ENCODE peak calls at places on chromosomes 6 and 20, in six cellular contexts. K, D, Z, P, S and O are unnamed samples.

GRCh38 chr20:59222982-59223610 is 59.5 kb downstream of the ZNF831 start:
- DNase-seq in K (no peak), D (no peak), Z (no peak), P (no peak), S (no peak), O (no peak)

GRCh38 chr6:34928220-34928619 is 39.2 kb downstream of the ANKS1A start:
- DNase-seq in K (no peak), D (no peak), Z (no peak), P (no peak), S (no peak), O (no peak)

GRCh38 chr6:167255918-167256553 is 35.1 kb upstream of the UNC93A start:
- DNase-seq in K (no peak), D (no peak), Z (no peak), P (no peak), S (no peak), O (no peak)

GRCh38 chr6:134908906-134909516 is 40.9 kb downstream of the ALDH8A1 start:
- DNase-seq in K (peak), D (peak), Z (peak), P (peak), S (peak), O (peak)

GRCh38 chr6:13431861-13432465 is 55.4 kb downstream of the GFOD1 start:
- DNase-seq in K (peak), D (no peak), Z (no peak), P (no peak), S (peak), O (no peak)

GRCh38 chr6:142853244-142854180 is 91.5 kb downstream of the HIVEP2 start:
- DNase-seq in K (no peak), D (no peak), Z (no peak), P (no peak), S (peak), O (no peak)

GRCh38 chr20:31988430-31989015 is 20.6 kb downstream of the XKR7 start:
- DNase-seq in K (no peak), D (no peak), Z (no peak), P (no peak), S (no peak), O (no peak)

GRCh38 chr6:88626460-88626859 is 337.0 kb downstream of the RNGTT start:
- DNase-seq in K (no peak), D (no peak), Z (peak), P (no peak), S (no peak), O (no peak)

GRCh38 chr20:42483694-42484303 is 705.9 kb downstream of the PTPRT start:
- DNase-seq in K (no peak), D (no peak), Z (no peak), P (no peak), S (no peak), O (no peak)

GRCh38 chr6:107217248-107217647 is 101.9 kb upstream of the BEND3 start:
- DNase-seq in K (no peak), D (no peak), Z (no peak), P (no peak), S (no peak), O (no peak)

GRCh38 chr6:88165087-88165876 is 865 bp downstream of the CNR1 start:
- DNase-seq in K (no peak), D (no peak), Z (no peak), P (no peak), S (no peak), O (no peak)

GRCh38 chr6:139240161-139241010 is 51.4 kb downstream of the TXLNB start:
- DNase-seq in K (peak), D (no peak), Z (peak), P (no peak), S (peak), O (peak)

GRCh38 chr6:131914967-131915751 is 36.0 kb downstream of the CCN2 start:
- DNase-seq in K (peak), D (no peak), Z (peak), P (peak), S (peak), O (peak)

GRCh38 chr20:38579921-38580320 is 1.1 kb upstream of the ADIG start:
- DNase-seq in K (no peak), D (no peak), Z (no peak), P (no peak), S (no peak), O (no peak)

GRCh38 chr6:93581371-93581770 is 162.0 kb upstream of the EPHA7 start:
- DNase-seq in K (no peak), D (no peak), Z (no peak), P (no peak), S (no peak), O (no peak)

GRCh38 chr6:95686858-95687257 is 109.5 kb downstream of the MANEA start:
- DNase-seq in K (no peak), D (no peak), Z (no peak), P (no peak), S (no peak), O (no peak)

GRCh38 chr6:88908598-88909548 is 54.5 kb downstream of the RNGTT start:
- DNase-seq in K (no peak), D (no peak), Z (no peak), P (no peak), S (no peak), O (no peak)

GRCh38 chr20:4916991-4917881 is 84.1 kb downstream of the SLC23A2 start:
- DNase-seq in K (peak), D (no peak), Z (no peak), P (no peak), S (no peak), O (no peak)

GRCh38 chr6:108673153-108673552 is 112.4 kb downstream of the FOXO3 start:
- DNase-seq in K (no peak), D (no peak), Z (no peak), P (no peak), S (no peak), O (no peak)

GRCh38 chr6:5866547-5867051 is 140.1 kb downstream of the NRN1 start:
- DNase-seq in K (peak), D (peak), Z (peak), P (no peak), S (peak), O (no peak)

GRCh38 chr6:149127212-149127611 is 190.3 kb upstream of the TAB2 start:
- DNase-seq in K (peak), D (peak), Z (peak), P (no peak), S (peak), O (peak)

GRCh38 chr20:23544133-23544532 is 24.2 kb downstream of the CST9L start:
- DNase-seq in K (no peak), D (no peak), Z (no peak), P (no peak), S (no peak), O (no peak)

GRCh38 chr20:805713-806112 is 27.8 kb upstream of the FAM110A start:
- DNase-seq in K (no peak), D (no peak), Z (peak), P (no peak), S (peak), O (no peak)

GRCh38 chr20:52049001-52049731 is 142.4 kb downstream of the ZFP64 start:
- DNase-seq in K (no peak), D (no peak), Z (peak), P (no peak), S (no peak), O (no peak)

GRCh38 chr6:142833054-142833453 is 111.9 kb downstream of the HIVEP2 start:
- DNase-seq in K (peak), D (peak), Z (peak), P (no peak), S (peak), O (no peak)

GRCh38 chr6:111803384-111803783 is 69.9 kb downstream of the FYN start:
- DNase-seq in K (no peak), D (no peak), Z (no peak), P (no peak), S (no peak), O (no peak)

GRCh38 chr20:22770240-22770800 is 185.9 kb upstream of the FOXA2 start:
- DNase-seq in K (no peak), D (no peak), Z (no peak), P (no peak), S (peak), O (no peak)

GRCh38 chr6:168598251-168599117 is 157.5 kb downstream of the SMOC2 start:
- DNase-seq in K (no peak), D (no peak), Z (no peak), P (no peak), S (no peak), O (no peak)

GRCh38 chr6:3291987-3292386 is 33.2 kb downstream of the PSMG4 start:
- DNase-seq in K (no peak), D (no peak), Z (no peak), P (no peak), S (no peak), O (no peak)

GRCh38 chr20:5602346-5602745 is 147.9 kb upstream of the SHLD1 start:
- DNase-seq in K (peak), D (no peak), Z (no peak), P (no peak), S (no peak), O (no peak)

GRCh38 chr20:29296256-29297230 is 1960.9 kb upstream of the DEFB115 start:
- DNase-seq in K (no peak), D (no peak), Z (no peak), P (peak), S (no peak), O (no peak)

GRCh38 chr20:44646023-44646640 is 5.4 kb downstream of the ADA start:
- DNase-seq in K (no peak), D (no peak), Z (no peak), P (no peak), S (no peak), O (no peak)

GRCh38 chr20:5539656-5540055 is 210.5 kb upstream of the SHLD1 start:
- DNase-seq in K (no peak), D (no peak), Z (no peak), P (no peak), S (no peak), O (no peak)

GRCh38 chr20:38724603-38725457 is 544 bp downstream of the SLC32A1 start:
- DNase-seq in K (no peak), D (no peak), Z (no peak), P (no peak), S (no peak), O (no peak)

GRCh38 chr6:87637106-87637505 is 47.2 kb downstream of the ORC3 start:
- DNase-seq in K (no peak), D (no peak), Z (no peak), P (no peak), S (no peak), O (no peak)

GRCh38 chr6:15395087-15395486 is 149.2 kb downstream of the JARID2 start:
- DNase-seq in K (no peak), D (no peak), Z (no peak), P (no peak), S (no peak), O (no peak)

GRCh38 chr6:33815854-33816253 is 12.1 kb upstream of the MLN start:
- DNase-seq in K (no peak), D (no peak), Z (peak), P (no peak), S (no peak), O (no peak)

DNA sequence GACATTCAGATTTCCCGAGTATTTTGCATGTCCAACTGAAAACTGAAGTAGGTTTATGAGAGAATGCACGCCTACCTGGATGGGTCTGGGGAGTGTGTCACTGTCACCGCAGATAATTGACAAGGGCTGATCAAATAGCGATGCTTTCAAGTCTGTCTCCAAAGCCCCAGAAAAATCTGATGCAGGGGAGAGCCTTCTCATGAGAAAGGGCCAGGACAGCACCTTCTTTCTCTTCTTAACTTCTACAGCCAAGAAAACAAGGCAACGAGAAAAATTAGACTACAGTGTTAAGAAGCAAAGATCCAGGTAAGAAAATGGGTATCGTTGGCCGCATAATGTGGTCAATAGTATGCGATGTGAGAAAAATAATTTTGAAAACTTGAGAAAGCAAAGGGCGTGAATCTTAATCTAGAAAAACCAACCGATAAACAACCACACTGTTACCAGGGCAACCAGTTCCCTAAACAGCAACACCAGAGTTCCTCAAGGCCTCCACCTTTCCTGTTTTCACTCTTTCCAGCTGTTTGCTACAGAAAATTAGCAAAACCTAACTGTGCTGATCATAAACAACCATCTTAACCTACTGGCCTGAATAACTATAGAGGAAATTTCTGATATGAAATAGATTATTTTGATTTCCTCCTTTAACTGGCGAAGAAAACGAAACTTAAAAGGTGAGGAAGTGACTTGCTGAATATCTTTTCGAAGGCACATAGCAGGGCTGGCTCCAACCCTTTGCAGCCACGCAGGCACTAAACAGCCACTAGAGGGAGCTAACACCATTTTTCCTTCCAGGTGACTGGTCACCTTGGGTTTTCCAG is 2.6 kb downstream of the TAGAP start:
- DNase-seq in K (peak), D (no peak), Z (peak), P (peak), S (peak), O (peak)
- TF ChIP-seq CTCF in K (peak), D (peak), Z (peak), P (peak), S (peak), O (peak)

GRCh38 chr6:69311888-69312287 is 484.9 kb downstream of the LMBRD1 start:
- DNase-seq in K (no peak), D (no peak), Z (no peak), P (no peak), S (no peak), O (no peak)
- TF ChIP-seq CTCF in K (no peak), D (no peak), Z (no peak), P (no peak), S (no peak), O (no peak)

GRCh38 chr20:2508631-2509467 is at the start of gene ZNF343:
- DNase-seq in K (peak), D (no peak), Z (peak), P (peak), S (peak), O (peak)
- TF ChIP-seq CTCF in K (peak), D (no peak), Z (no peak), P (no peak), S (no peak), O (no peak)

GRCh38 chr20:25139061-25139705 is 56.3 kb upstream of the ENTPD6 start:
- DNase-seq in K (no peak), D (no peak), Z (no peak), P (no peak), S (no peak), O (no peak)
- TF ChIP-seq CTCF in K (peak), D (no peak), Z (no peak), P (no peak), S (peak), O (no peak)

GRCh38 chr6:43575772-43576551 is at the start of the genes POLH and XPO5:
- DNase-seq in K (peak), D (peak), Z (peak), P (peak), S (peak), O (peak)
- TF ChIP-seq CTCF in K (peak), D (peak), Z (peak), P (no peak), S (peak), O (peak)

DNA sequence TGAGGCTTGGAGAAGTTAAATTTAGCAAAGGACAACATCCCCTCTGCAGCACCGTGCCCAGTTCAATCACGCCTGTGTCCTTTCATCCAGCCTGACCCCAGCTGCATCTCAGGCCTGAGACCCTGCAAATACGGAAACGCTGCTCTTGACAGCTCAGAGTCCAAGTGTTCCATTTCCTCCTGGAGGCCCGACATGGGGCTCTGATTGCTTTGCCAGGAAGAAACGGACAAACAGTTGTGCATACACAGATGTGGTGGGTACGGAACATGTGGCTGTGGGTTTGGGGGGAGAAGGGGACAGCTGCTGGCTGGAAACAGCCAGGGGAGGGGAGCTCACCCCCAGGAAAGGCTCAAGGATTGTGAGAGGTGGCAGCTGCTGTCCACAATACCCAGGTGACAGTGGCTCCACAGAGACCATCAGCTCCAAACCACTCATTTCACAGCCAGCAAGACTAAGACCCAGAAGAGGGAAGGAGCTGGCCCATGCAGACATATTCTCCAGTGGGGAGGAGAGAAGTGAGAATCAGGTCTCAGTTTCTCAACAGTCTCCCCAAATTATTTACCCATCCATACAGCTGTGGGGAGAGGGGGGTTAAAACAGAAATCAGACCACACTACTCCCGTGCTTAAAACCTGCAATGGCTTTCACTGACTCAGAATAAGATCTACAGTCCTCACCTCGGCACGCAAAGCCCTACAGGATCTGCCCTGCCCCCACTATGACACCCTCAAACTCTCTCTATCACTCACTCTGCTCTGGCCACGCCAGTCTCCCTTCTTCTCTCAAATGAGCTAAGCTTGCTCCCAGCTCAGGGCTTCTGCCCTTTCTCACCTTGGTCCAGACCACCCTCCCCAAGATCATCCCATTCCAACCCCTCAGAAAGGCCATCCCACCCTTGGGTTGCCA is 89.1 kb downstream of the PREX1 start:
- DNase-seq in K (no peak), D (no peak), Z (no peak), P (no peak), S (no peak), O (no peak)
- TF ChIP-seq CTCF in K (no peak), D (no peak), Z (no peak), P (no peak), S (no peak), O (no peak)